ENCODE peak calls at places on chromosomes 3 and 15, in four cellular contexts. P is Daoy, Z is nephron progenitor cell, E is hypothalamus. T is an unnamed sample.
A peak's percentile ranks its signal among the peaks of the same experiment; 100 is the strongest.

GRCh38 chr3:169809230-169809795 is 3.4 kb upstream of the LRRIQ4 start:
- DNase-seq in P (no peak), Z (no peak), E (no peak), T (no peak)

GRCh38 chr15:64544450-64544849 is 84.1 kb downstream of the ZNF609 start:
- DNase-seq in P (no peak), Z (no peak), E (no peak), T (no peak)

GRCh38 chr3:105353485-105354161 is 13.1 kb upstream of the ALCAM start:
- DNase-seq in P (peak; percentile 43), Z (peak; percentile 47), E (no peak), T (peak; percentile 27)

GRCh38 chr3:11144996-11145395 is 9.3 kb upstream of the HRH1 start:
- DNase-seq in P (no peak), Z (no peak), E (no peak), T (no peak)

GRCh38 chr15:61081028-61081322 is 148.1 kb downstream of the RORA start:
- DNase-seq in P (peak; percentile 25), Z (no peak), E (no peak), T (no peak)

GRCh38 chr15:68204776-68205557 is at the start of gene CALML4:
- DNase-seq in P (peak; percentile 45), Z (peak; percentile 56), E (no peak), T (no peak)

GRCh38 chr3:40620151-40620550 is 95.4 kb downstream of the ZNF621 start:
- DNase-seq in P (peak; percentile 11), Z (no peak), E (no peak), T (no peak)

GRCh38 chr3:77303943-77304778 is 264.3 kb downstream of the ROBO2 start:
- DNase-seq in P (no peak), Z (no peak), E (no peak), T (no peak)

GRCh38 chr3:195150194-195151118 is 120.5 kb downstream of the XXYLT1 start:
- DNase-seq in P (peak; percentile 97), Z (no peak), E (no peak), T (peak; percentile 31)

GRCh38 chr15:63530235-63530634 is 25.8 kb downstream of the USP3 start:
- DNase-seq in P (no peak), Z (no peak), E (no peak), T (no peak)

GRCh38 chr3:55801068-55801467 is 314.0 kb upstream of the WNT5A start:
- DNase-seq in P (no peak), Z (no peak), E (no peak), T (no peak)

GRCh38 chr3:52973806-52974205 is 72.1 kb downstream of the SFMBT1 start:
- DNase-seq in P (no peak), Z (no peak), E (no peak), T (no peak)

GRCh38 chr15:62269504-62269903 is 104.4 kb upstream of the C2CD4B start:
- DNase-seq in P (no peak), Z (peak; percentile 17), E (no peak), T (no peak)

GRCh38 chr15:96345560-96346389 is 15.3 kb downstream of the NR2F2 start:
- DNase-seq in P (no peak), Z (peak; percentile 74), E (no peak), T (peak; percentile 64)

GRCh38 chr15:22229971-22230815 is 149.9 kb downstream of the OR4M2 start:
- DNase-seq in P (no peak), Z (no peak), E (no peak), T (no peak)

GRCh38 chr3:50250514-50250913 is 14.5 kb downstream of the GNAI2 start:
- DNase-seq in P (no peak), Z (no peak), E (no peak), T (no peak)

GRCh38 chr3:11919390-11919789 is 72.7 kb upstream of the TAMM41 start:
- DNase-seq in P (no peak), Z (no peak), E (no peak), T (no peak)

GRCh38 chr15:58852347-58852746 is 81.1 kb downstream of the SLTM start:
- DNase-seq in P (no peak), Z (no peak), E (no peak), T (no peak)

GRCh38 chr3:97360804-97361203 is 403.8 kb upstream of the ARL6 start:
- DNase-seq in P (no peak), Z (no peak), E (no peak), T (no peak)

GRCh38 chr3:107133891-107134290 is 243.3 kb upstream of the CCDC54 start:
- DNase-seq in P (no peak), Z (no peak), E (no peak), T (no peak)

GRCh38 chr3:66538390-66538789 is 37.6 kb upstream of the LRIG1 start:
- DNase-seq in P (no peak), Z (no peak), E (no peak), T (no peak)

GRCh38 chr3:46719044-46719565 is 1.4 kb upstream of the PRSS50 start:
- DNase-seq in P (no peak), Z (no peak), E (no peak), T (no peak)

GRCh38 chr3:190811775-190812480 is 50.6 kb downstream of the GMNC start:
- DNase-seq in P (peak; percentile 69), Z (peak; percentile 54), E (no peak), T (peak; percentile 3)

GRCh38 chr15:96351801-96352593 is 21.5 kb downstream of the NR2F2 start:
- DNase-seq in P (no peak), Z (peak; percentile 68), E (no peak), T (no peak)

GRCh38 chr15:62739507-62739906 is 303.0 kb upstream of the TPM1 start:
- DNase-seq in P (peak; percentile 67), Z (no peak), E (no peak), T (no peak)

GRCh38 chr3:55591893-55592292 is 104.8 kb upstream of the WNT5A start:
- DNase-seq in P (no peak), Z (no peak), E (no peak), T (no peak)

GRCh38 chr3:68148471-68148870 is 494.1 kb upstream of the SUCLG2 start:
- DNase-seq in P (no peak), Z (no peak), E (no peak), T (no peak)

T was measured in substantia nigra.